ENCODE peak calls at places on chromosomes 2 and 18, in six cellular contexts. M is H9, E is mesendoderm, C is mesenchymal stem cell, W is IMR-90, V is trophoblast cell. Y is an unnamed sample.

GRCh38 chr2:17643031-17643615 is 102.6 kb downstream of the VSNL1 start:
- DNase-seq in M (no peak), E (peak; percentile 85), W (peak; percentile 98), C (peak; percentile 95), V (peak; percentile 66), Y (no peak)

GRCh38 chr2:143936758-143937562 is 583.0 kb downstream of the ZEB2 start:
- DNase-seq in C (peak; percentile 45), M (peak; percentile 57), E (peak; percentile 70), V (no peak), W (peak; percentile 31), Y (peak; percentile 47)

GRCh38 chr2:32003791-32004190 is 7.0 kb downstream of the MEMO1 start:
- DNase-seq in V (peak; percentile 76), C (no peak), E (no peak), W (no peak), M (no peak), Y (no peak)

GRCh38 chr2:177353084-177353483 is 39.5 kb upstream of the AGPS start:
- DNase-seq in M (no peak), E (no peak), V (no peak), C (no peak), W (peak; percentile 34), Y (no peak)

GRCh38 chr2:159449504-159450124 is 163.1 kb upstream of the WDSUB1 start:
- DNase-seq in V (peak; percentile 13), M (no peak), W (peak; percentile 7), E (peak; percentile 44), C (no peak), Y (no peak)

GRCh38 chr2:66576381-66577330 is 141.7 kb downstream of the MEIS1 start:
- DNase-seq in E (peak; percentile 66), M (peak; percentile 54), W (peak; percentile 79), C (peak; percentile 72), V (peak; percentile 19), Y (no peak)

GRCh38 chr18:23662309-23663263 is at the start of gene ANKRD29:
- DNase-seq in W (no peak), V (peak; percentile 43), M (peak; percentile 46), C (peak; percentile 25), E (peak; percentile 43), Y (peak; percentile 36)

GRCh38 chr2:99084256-99084655 is 57.3 kb upstream of the C2orf15 start:
- DNase-seq in V (no peak), E (peak; percentile 59), M (peak; percentile 28), W (no peak), C (no peak), Y (no peak)

GRCh38 chr2:237154894-237155851 is 69.5 kb downstream of the COPS8 start:
- DNase-seq in E (no peak), M (no peak), V (no peak), W (no peak), C (no peak), Y (no peak)

GRCh38 chr2:241808051-241808450 is 942 bp upstream of the NEU4 start:
- DNase-seq in C (no peak), E (peak; percentile 54), V (no peak), M (peak; percentile 55), W (no peak), Y (no peak)

GRCh38 chr2:241811209-241811951 is 2.4 kb downstream of the NEU4 start:
- DNase-seq in C (no peak), M (no peak), E (no peak), W (no peak), V (no peak), Y (no peak)

GRCh38 chr2:241810304-241811208 is 1.6 kb downstream of the NEU4 start:
- DNase-seq in C (no peak), V (no peak), E (no peak), M (peak; percentile 27), W (no peak), Y (no peak)

GRCh38 chr2:241809383-241810303 is 650 bp downstream of the NEU4 start:
- DNase-seq in M (no peak), W (no peak), C (no peak), E (no peak), V (no peak), Y (no peak)

DNA sequence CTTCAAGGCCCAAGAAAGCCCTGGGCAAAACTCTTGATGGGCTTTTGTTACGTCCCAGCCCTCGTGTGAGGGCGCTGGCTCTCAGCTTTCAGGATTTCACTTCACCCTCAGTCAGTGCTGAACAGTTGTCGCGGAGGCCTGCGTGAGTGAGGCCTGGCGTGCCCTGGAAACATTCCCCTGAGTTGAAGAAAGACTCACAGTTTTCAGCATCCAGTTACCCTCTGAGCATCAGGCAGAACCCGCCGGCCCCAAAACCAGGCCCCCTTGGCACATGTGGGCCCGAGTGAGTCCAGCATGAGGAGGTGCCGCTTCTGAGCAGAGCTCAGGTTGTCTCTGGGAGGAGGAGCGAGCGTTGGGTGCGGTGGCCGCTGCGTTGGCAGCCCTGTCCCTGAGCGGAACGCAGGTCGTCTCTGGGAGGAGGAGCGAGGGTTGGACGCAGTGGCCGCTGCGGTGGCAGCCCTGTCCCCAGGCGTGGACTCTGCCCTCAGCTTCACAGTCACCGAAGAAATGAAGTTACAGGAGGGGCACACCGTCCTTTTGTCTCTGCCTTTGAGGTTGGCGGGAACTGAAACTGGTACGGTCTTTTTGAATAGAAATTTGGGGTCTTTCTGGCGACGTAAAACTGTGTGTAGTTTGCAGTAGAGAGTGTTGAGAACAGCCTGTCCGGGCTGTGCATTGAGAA is at the start of gene NEU4:
- DNase-seq in V (no peak), C (no peak), M (peak; percentile 45), W (no peak), E (peak; percentile 46), Y (no peak)
- H2BK5ac ChIP-seq in V (no peak within 1 kb of the TSS), C (no peak within 1 kb of the TSS), M (no peak within 1 kb of the TSS), W (no peak within 1 kb of the TSS), E (no peak within 1 kb of the TSS), Y (no peak within 1 kb of the TSS)

GRCh38 chr2:119366161-119366648 is 429 bp downstream of the C2orf76 start:
- DNase-seq in W (peak; percentile 25), M (no peak), V (no peak), E (no peak), C (peak; percentile 66), Y (no peak)

GRCh38 chr2:119365436-119365835 is 1.2 kb downstream of the C2orf76 start:
- DNase-seq in E (no peak), C (no peak), V (no peak), W (no peak), M (no peak), Y (no peak)

GRCh38 chr2:119366649-119367471 is at the start of the genes C2orf76 and DBI:
- DNase-seq in V (peak; percentile 97), E (peak; percentile 97), W (peak; percentile 93), C (peak; percentile 94), M (peak; percentile 97), Y (peak; percentile 89)

GRCh38 chr2:119369845-119370244 is 3.1 kb downstream of the DBI start:
- DNase-seq in E (no peak), M (no peak), C (no peak), V (no peak), W (no peak), Y (no peak)

GRCh38 chr2:119367472-119368099 is 809 bp downstream of the DBI start:
- DNase-seq in C (peak; percentile 65), E (peak; percentile 76), M (peak; percentile 75), V (peak; percentile 44), W (no peak), Y (peak; percentile 47)
- H2BK5ac ChIP-seq in C (peak overlapping the region; percentile 53), E (peak overlapping the region; percentile 81), M (no peak overlapping the region), V (peak overlapping the region; percentile 59), W (peak overlapping the region; percentile 43), Y (peak overlapping the region; percentile 91)

GRCh38 chr2:238287702-238288649 is at the start of gene PER2:
- DNase-seq in C (peak; percentile 98), E (peak; percentile 92), W (peak; percentile 90), M (peak; percentile 66), V (peak; percentile 78), Y (no peak)
- H2BK5ac ChIP-seq in C (peak within 1 kb of the TSS; percentile 38), E (no peak within 1 kb of the TSS), W (peak within 1 kb of the TSS; percentile 39), M (no peak within 1 kb of the TSS), V (no peak within 1 kb of the TSS), Y (no peak within 1 kb of the TSS)

GRCh38 chr18:59667488-59667887 is 29.7 kb downstream of the CCBE1 start:
- DNase-seq in E (no peak), C (no peak), V (no peak), W (no peak), M (no peak), Y (no peak)
- H2BK5ac ChIP-seq in E (no peak overlapping the region), C (no peak overlapping the region), V (no peak overlapping the region), W (no peak overlapping the region), M (no peak overlapping the region), Y (no peak overlapping the region)